ENCODE peak calls at places on chromosomes 13 and 19, in six cellular contexts. R is HCT116, E is HepG2, C is K562, J is GM12878, H is WTC11. W is an unnamed sample.

GRCh38 chr19:40596608-40597328 is 4.4 kb upstream of the LTBP4 start:
- DNase-seq in R (peak; percentile 67), E (peak; percentile 45), C (peak; percentile 94), J (no peak), H (peak; percentile 78), W (no peak)

GRCh38 chr13:30388401-30389283 is 33.7 kb upstream of the UBE2L5 start:
- DNase-seq in R (no peak), E (no peak), C (no peak), J (no peak), H (no peak), W (no peak)

GRCh38 chr13:106534844-106535551 is 464 bp downstream of the EFNB2 start:
- DNase-seq in R (no peak), E (no peak), C (no peak), J (no peak), H (peak; percentile 38), W (peak; percentile 76)

GRCh38 chr19:37999309-38000213 is 92.6 kb downstream of the SIPA1L3 start:
- DNase-seq in R (peak; percentile 88), E (no peak), C (no peak), J (no peak), H (no peak), W (no peak)

GRCh38 chr13:25990801-25991200 is 61.0 kb downstream of the SHISA2 start:
- DNase-seq in R (no peak), E (no peak), C (no peak), J (no peak), H (no peak), W (peak; percentile 23)

GRCh38 chr13:30676672-30677071 is 58.7 kb upstream of the ALOX5AP start:
- DNase-seq in R (no peak), E (peak; percentile 26), C (no peak), J (no peak), H (no peak), W (no peak)

GRCh38 chr13:98672947-98673545 is 79.4 kb downstream of the SLC15A1 start:
- DNase-seq in R (peak; percentile 71), E (peak; percentile 81), C (peak; percentile 54), J (peak; percentile 13), H (peak; percentile 68), W (peak; percentile 76)

GRCh38 chr19:2634960-2635359 is 67.5 kb downstream of the GNG7 start:
- DNase-seq in R (no peak), E (no peak), C (no peak), J (no peak), H (no peak), W (no peak)

GRCh38 chr13:32206097-32206740 is 108.9 kb downstream of the ZAR1L start:
- DNase-seq in R (no peak), E (no peak), C (no peak), J (no peak), H (no peak), W (no peak)

GRCh38 chr13:94495806-94496205 is 16.3 kb upstream of the DCT start:
- DNase-seq in R (no peak), E (no peak), C (no peak), J (no peak), H (no peak), W (no peak)

GRCh38 chr13:109869312-109870237 is 83.2 kb upstream of the IRS2 start:
- DNase-seq in R (no peak), E (no peak), C (peak; percentile 15), J (no peak), H (peak; percentile 42), W (no peak)

GRCh38 chr19:45763691-45764294 is 5.3 kb downstream of the SIX5 start:
- DNase-seq in R (no peak), E (no peak), C (no peak), J (no peak), H (peak; percentile 32), W (peak; percentile 55)

GRCh38 chr13:114142137-114142550 is 9.7 kb upstream of the RASA3 start:
- DNase-seq in R (no peak), E (no peak), C (no peak), J (no peak), H (peak; percentile 7), W (no peak)

GRCh38 chr13:87259479-87260083 is 411.6 kb upstream of the SLITRK5 start:
- DNase-seq in R (peak; percentile 13), E (peak; percentile 8), C (no peak), J (no peak), H (peak; percentile 52), W (no peak)

GRCh38 chr19:51830263-51830662 is 35.3 kb downstream of the FPR3 start:
- DNase-seq in R (no peak), E (no peak), C (peak; percentile 14), J (no peak), H (no peak), W (no peak)

GRCh38 chr19:6393982-6394412 is 1.0 kb upstream of the GTF2F1 start:
- DNase-seq in R (no peak), E (no peak), C (no peak), J (peak; percentile 63), H (no peak), W (no peak)

GRCh38 chr13:29849731-29850212 is 645 bp downstream of the UBL3 start:
- DNase-seq in R (no peak), E (peak; percentile 33), C (peak; percentile 30), J (no peak), H (peak; percentile 46), W (no peak)

GRCh38 chr19:10389863-10390262 is 9.5 kb upstream of the TYK2 start:
- DNase-seq in R (no peak), E (no peak), C (no peak), J (no peak), H (no peak), W (no peak)

GRCh38 chr19:5231857-5232503 is 108.6 kb downstream of the PTPRS start:
- DNase-seq in R (no peak), E (no peak), C (no peak), J (no peak), H (no peak), W (no peak)

GRCh38 chr19:46303702-46304397 is 7.0 kb downstream of the HIF3A start:
- DNase-seq in R (peak; percentile 92), E (no peak), C (peak; percentile 84), J (no peak), H (peak; percentile 100), W (peak; percentile 99)

GRCh38 chr19:19636573-19636972 is 6.9 kb downstream of the GMIP start:
- DNase-seq in R (no peak), E (no peak), C (no peak), J (no peak), H (no peak), W (no peak)

GRCh38 chr19:43936219-43936618 is 1.1 kb upstream of the ZNF45 start:
- DNase-seq in R (no peak), E (no peak), C (peak; percentile 22), J (no peak), H (no peak), W (no peak)

GRCh38 chr13:99958402-99959126 is 13.0 kb downstream of the ZIC5 start:
- DNase-seq in R (no peak), E (no peak), C (no peak), J (no peak), H (peak; percentile 60), W (peak; percentile 78)

DNA sequence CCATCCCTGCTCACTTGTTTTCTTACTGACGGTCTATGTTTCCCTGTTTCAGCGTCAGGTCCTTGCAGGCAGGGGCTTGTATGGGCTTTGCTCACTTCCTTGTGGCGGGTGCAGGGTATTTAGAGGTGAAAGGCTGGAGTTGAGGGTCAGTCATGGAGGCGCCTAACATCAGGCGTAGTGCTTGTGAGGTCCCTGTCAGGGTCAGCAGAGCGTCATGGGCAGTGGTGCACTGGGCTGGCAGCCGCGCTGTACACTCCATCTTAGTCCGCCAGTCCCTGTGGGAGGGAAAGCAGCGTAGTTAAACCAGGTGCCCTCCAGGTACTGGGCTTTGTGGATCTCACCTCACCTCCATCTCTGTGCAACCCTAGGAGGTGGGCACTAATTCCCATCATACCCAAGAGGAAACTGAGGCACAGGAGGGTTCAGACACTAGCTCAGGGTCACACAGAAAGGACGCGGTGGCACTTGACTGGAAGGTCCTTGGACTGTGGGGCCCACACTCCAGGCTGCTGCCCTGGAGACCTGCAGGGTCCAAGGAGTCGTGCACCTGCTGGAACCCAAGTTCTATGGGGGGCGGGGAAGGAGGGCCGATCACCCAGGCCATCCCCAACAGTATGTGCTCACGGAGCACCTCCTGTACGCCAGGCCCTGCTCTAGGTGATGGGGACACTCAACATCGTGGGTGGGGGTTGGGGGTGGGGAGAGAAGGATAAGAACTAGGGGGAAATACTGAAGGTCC is 4.6 kb downstream of the GRAMD1A start:
- DNase-seq in R (no peak), E (no peak), C (no peak), J (no peak), H (no peak), W (no peak)
- TF ChIP-seq ATF3 in R (no peak), E (no peak), C (no peak), J (no peak), H (no peak), W (no peak)

DNA sequence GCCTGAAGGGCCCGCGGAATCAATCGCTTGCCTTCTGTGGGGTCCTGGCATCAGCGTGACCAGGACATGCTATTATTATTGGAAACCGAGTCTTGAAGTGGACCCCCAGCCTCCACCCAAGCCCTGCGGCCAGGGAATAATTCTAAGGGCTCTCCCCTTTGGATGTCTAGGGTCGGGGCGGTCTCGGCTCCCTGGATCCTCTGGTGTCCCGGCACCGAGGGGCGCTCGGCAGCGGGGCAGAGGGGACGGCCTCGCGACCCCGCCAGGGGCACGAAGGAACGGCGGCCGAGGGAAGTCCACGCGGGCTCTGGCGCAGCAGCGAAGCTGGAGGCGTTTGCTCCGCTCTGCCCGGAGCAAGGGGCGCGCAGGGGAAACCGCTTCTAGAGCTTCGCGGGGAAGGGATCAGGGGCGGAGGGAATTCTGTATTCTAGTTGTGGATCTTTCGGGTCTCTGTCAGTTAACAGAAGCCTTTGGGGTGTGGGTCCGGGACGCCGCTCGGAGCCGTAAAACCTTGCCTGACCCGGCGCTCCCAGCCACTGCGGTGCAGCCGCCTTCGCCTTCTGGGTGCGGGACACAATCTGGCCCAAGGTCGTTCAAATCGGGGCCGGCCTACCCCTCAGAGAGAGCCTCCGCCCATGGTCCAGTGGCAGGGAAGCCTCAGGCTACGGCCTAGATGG is 118.2 kb downstream of the KCNRG start:
- DNase-seq in R (no peak), E (no peak), C (no peak), J (no peak), H (peak; percentile 59), W (no peak)
- TF ChIP-seq ATF3 in R (no peak), E (no peak), C (no peak), J (no peak), H (no peak), W (no peak)

DNA sequence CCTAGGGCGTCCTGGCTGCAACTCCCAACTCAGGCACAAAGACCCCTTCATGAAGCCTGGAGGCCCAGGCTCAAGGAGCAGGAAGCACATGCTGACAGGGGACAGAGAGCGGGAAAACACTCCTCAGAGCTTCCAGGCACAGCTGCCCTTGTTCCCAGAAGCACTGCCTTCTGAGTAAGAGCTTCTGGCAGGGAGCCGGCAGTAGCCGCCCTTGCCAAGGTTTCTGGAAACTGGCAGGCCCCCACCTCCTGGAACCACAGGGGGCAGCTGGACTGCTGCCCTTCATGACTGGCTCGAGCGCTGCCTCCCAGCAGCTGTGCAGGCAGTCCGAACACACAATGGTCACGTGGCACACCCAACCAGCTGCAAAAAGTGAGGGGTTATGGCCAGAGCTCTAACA is 33.6 kb upstream of the EPHX3 start:
- DNase-seq in R (no peak), E (no peak), C (no peak), J (no peak), H (no peak), W (no peak)
- TF ChIP-seq ATF3 in R (no peak), E (no peak), C (no peak), J (no peak), H (no peak), W (no peak)

GRCh38 chr13:39783051-39783450 is 127.6 kb downstream of the COG6 start:
- DNase-seq in R (no peak), E (no peak), C (no peak), J (no peak), H (no peak), W (no peak)
- TF ChIP-seq ATF3 in R (no peak), E (no peak), C (no peak), J (no peak), H (no peak), W (no peak)

GRCh38 chr19:14054721-14055120 is 7.2 kb downstream of the PALM3 start:
- DNase-seq in R (no peak), E (no peak), C (peak; percentile 4), J (no peak), H (no peak), W (no peak)
- TF ChIP-seq ATF3 in R (no peak), E (no peak), C (no peak), J (no peak), H (no peak), W (no peak)

W was measured in H1.